ENCODE peak calls at places on chromosomes 6 and 20, in six cellular contexts. D, B, G, A, Q and E are unnamed samples.

GRCh38 chr20:12293900-12294299 is 376.2 kb downstream of the BTBD3 start:
- DNase-seq in D (no peak), B (no peak), G (no peak), A (no peak), Q (no peak), E (no peak)

GRCh38 chr20:21202284-21202683 is 76.4 kb downstream of the KIZ start:
- DNase-seq in D (no peak), B (no peak), G (no peak), A (no peak), Q (peak), E (no peak)

GRCh38 chr6:26184492-26184891 is 97.3 kb downstream of the HFE start:
- DNase-seq in D (no peak), B (no peak), G (no peak), A (no peak), Q (no peak), E (no peak)

GRCh38 chr6:113632220-113632864 is 224.8 kb upstream of the MARCKS start:
- DNase-seq in D (peak), B (no peak), G (no peak), A (no peak), Q (peak), E (peak)

GRCh38 chr20:62827323-62828050 is 10.6 kb downstream of the COL9A3 start:
- DNase-seq in D (no peak), B (no peak), G (no peak), A (no peak), Q (no peak), E (no peak)

GRCh38 chr6:13863699-13864155 is 49.4 kb upstream of the MCUR1 start:
- DNase-seq in D (no peak), B (no peak), G (peak), A (no peak), Q (peak), E (no peak)

GRCh38 chr20:62258499-62259293 is 20.4 kb downstream of the OSBPL2 start:
- DNase-seq in D (peak), B (no peak), G (no peak), A (no peak), Q (no peak), E (no peak)

GRCh38 chr6:157302761-157303160 is 20.6 kb downstream of the TMEM242 start:
- DNase-seq in D (no peak), B (no peak), G (no peak), A (no peak), Q (no peak), E (no peak)

GRCh38 chr6:25006565-25007001 is 70.8 kb upstream of the RIPOR2 start:
- DNase-seq in D (peak), B (no peak), G (peak), A (peak), Q (peak), E (peak)

GRCh38 chr6:42021847-42022754 is 28.2 kb upstream of the TAF8 start:
- DNase-seq in D (no peak), B (no peak), G (no peak), A (no peak), Q (no peak), E (no peak)

GRCh38 chr6:169993861-169994481 is 242.5 kb downstream of the ERMARD start:
- DNase-seq in D (no peak), B (no peak), G (no peak), A (no peak), Q (no peak), E (no peak)

GRCh38 chr20:34794006-34794585 is 31.4 kb downstream of the NCOA6 start:
- DNase-seq in D (no peak), B (no peak), G (no peak), A (no peak), Q (no peak), E (no peak)

GRCh38 chr6:34517461-34517868 is 38.7 kb downstream of the SPDEF start:
- DNase-seq in D (no peak), B (no peak), G (no peak), A (no peak), Q (no peak), E (no peak)

GRCh38 chr6:81093046-81093445 is 659.4 kb downstream of the TENT5A start:
- DNase-seq in D (no peak), B (no peak), G (no peak), A (no peak), Q (no peak), E (no peak)

GRCh38 chr6:55774542-55775318 is 100.7 kb downstream of the BMP5 start:
- DNase-seq in D (no peak), B (no peak), G (no peak), A (no peak), Q (no peak), E (no peak)

GRCh38 chr6:158631678-158632537 is 12.6 kb downstream of the DYNLT1 start:
- DNase-seq in D (peak), B (no peak), G (peak), A (peak), Q (peak), E (peak)

GRCh38 chr6:21826031-21826430 is 232.5 kb downstream of the SOX4 start:
- DNase-seq in D (no peak), B (no peak), G (no peak), A (no peak), Q (no peak), E (no peak)

GRCh38 chr6:5379647-5380242 is 118.4 kb downstream of the FARS2 start:
- DNase-seq in D (peak), B (peak), G (peak), A (no peak), Q (no peak), E (peak)

GRCh38 chr6:81340946-81341345 is 411.5 kb downstream of the TENT5A start:
- DNase-seq in D (no peak), B (no peak), G (no peak), A (no peak), Q (no peak), E (no peak)

GRCh38 chr6:105757512-105758200 is 328.5 kb upstream of the PRDM1 start:
- DNase-seq in D (no peak), B (no peak), G (no peak), A (no peak), Q (peak), E (no peak)

GRCh38 chr6:135938588-135939215 is 87.2 kb downstream of the PDE7B start:
- DNase-seq in D (peak), B (peak), G (peak), A (peak), Q (no peak), E (no peak)

GRCh38 chr6:11667876-11668275 is 110.7 kb downstream of the ADTRP start:
- DNase-seq in D (no peak), B (no peak), G (no peak), A (no peak), Q (no peak), E (no peak)

GRCh38 chr6:30882764-30883475 is 1.4 kb upstream of the DDR1 start:
- DNase-seq in D (no peak), B (no peak), G (no peak), A (no peak), Q (peak), E (no peak)

GRCh38 chr20:44728835-44729342 is 13.7 kb downstream of the CCN5 start:
- DNase-seq in D (peak), B (peak), G (peak), A (no peak), Q (peak), E (peak)

GRCh38 chr20:11849270-11849920 is 68.3 kb upstream of the BTBD3 start:
- DNase-seq in D (peak), B (peak), G (no peak), A (no peak), Q (no peak), E (no peak)

GRCh38 chr6:32622545-32623401 is 14.4 kb upstream of the HLA-DQA1 start:
- DNase-seq in D (no peak), B (peak), G (peak), A (no peak), Q (no peak), E (peak)